ENCODE peak calls at places on chromosomes 11 and 22, in four cellular contexts. G is K562, Y is A549, B is GM12878. R is an unnamed sample.

GRCh38 chr11:2302844-2303626 is 1.2 kb downstream of the TSPAN32 start:
- DNase-seq in G (peak), Y (no peak), B (no peak), R (no peak)

GRCh38 chr22:38415561-38416321 is 39.3 kb downstream of the KCNJ4 start:
- DNase-seq in G (no peak), Y (no peak), B (no peak), R (no peak)

GRCh38 chr11:83025267-83025704 is 46.4 kb downstream of the RAB30 start:
- DNase-seq in G (no peak), Y (no peak), B (no peak), R (no peak)

GRCh38 chr11:69943506-69943905 is 124.3 kb upstream of the FGF3 start:
- DNase-seq in G (no peak), Y (no peak), B (no peak), R (no peak)

GRCh38 chr22:36773935-36774334 is 2.0 kb downstream of the IFT27 start:
- DNase-seq in G (no peak), Y (peak), B (no peak), R (peak)

GRCh38 chr22:37330200-37331033 is 48.1 kb downstream of the CYTH4 start:
- DNase-seq in G (peak), Y (peak), B (no peak), R (peak)

GRCh38 chr22:23178512-23179254 is 1.6 kb upstream of the BCR start:
- DNase-seq in G (peak), Y (peak), B (no peak), R (peak)

GRCh38 chr22:30602049-30602448 is 4.9 kb upstream of the TCN2 start:
- DNase-seq in G (no peak), Y (no peak), B (no peak), R (peak)

GRCh38 chr11:100232006-100232405 is 455.1 kb upstream of the ARHGAP42 start:
- DNase-seq in G (no peak), Y (no peak), B (no peak), R (no peak)

GRCh38 chr11:65442952-65443351 is 20.4 kb downstream of the NEAT1 start:
- DNase-seq in G (no peak), Y (no peak), B (no peak), R (peak)

GRCh38 chr11:35274909-35275807 is 136.2 kb downstream of the CD44 start:
- DNase-seq in G (no peak), Y (peak), B (no peak), R (no peak)

GRCh38 chr11:64718780-64719124 is 4.2 kb downstream of the NRXN2 start:
- DNase-seq in G (no peak), Y (no peak), B (no peak), R (no peak)

GRCh38 chr22:28835630-28836189 is 35.3 kb upstream of the XBP1 start:
- DNase-seq in G (no peak), Y (no peak), B (no peak), R (no peak)

GRCh38 chr11:44260081-44260480 is 49.9 kb downstream of the ALX4 start:
- DNase-seq in G (no peak), Y (no peak), B (no peak), R (no peak)

GRCh38 chr11:19429108-19429760 is 188.5 kb upstream of the E2F8 start:
- DNase-seq in G (no peak), Y (no peak), B (no peak), R (no peak)

GRCh38 chr11:127383026-127383425 is 382.5 kb upstream of the KIRREL3 start:
- DNase-seq in G (no peak), Y (no peak), B (no peak), R (no peak)

GRCh38 chr22:24741357-24741756 is 33.2 kb downstream of the PIWIL3 start:
- DNase-seq in G (no peak), Y (no peak), B (no peak), R (no peak)

GRCh38 chr11:127199306-127199801 is 198.8 kb upstream of the KIRREL3 start:
- DNase-seq in G (no peak), Y (no peak), B (no peak), R (no peak)

GRCh38 chr11:61682093-61682732 is 2.0 kb downstream of the DAGLA start:
- DNase-seq in G (no peak), Y (no peak), B (no peak), R (no peak)

GRCh38 chr22:42388130-42388797 is 43.9 kb downstream of the NFAM1 start:
- DNase-seq in G (peak), Y (no peak), B (no peak), R (peak)

GRCh38 chr22:41226728-41227655 is 13.7 kb downstream of the CHADL start:
- DNase-seq in G (no peak), Y (no peak), B (no peak), R (no peak)

GRCh38 chr11:94794287-94795168 is 26.4 kb downstream of the AMOTL1 start:
- DNase-seq in G (peak), Y (no peak), B (no peak), R (peak)

GRCh38 chr11:31355131-31355530 is 14.4 kb downstream of the DCDC1 start:
- DNase-seq in G (no peak), Y (no peak), B (no peak), R (peak)

GRCh38 chr22:50115693-50116092 is 25.9 kb downstream of the MOV10L1 start:
- DNase-seq in G (no peak), Y (no peak), B (no peak), R (peak)

GRCh38 chr11:70124321-70125061 is 46.4 kb downstream of the ANO1 start:
- DNase-seq in G (no peak), Y (no peak), B (no peak), R (no peak)

GRCh38 chr11:47606731-47607130 is 12.5 kb upstream of the C1QTNF4 start:
- DNase-seq in G (no peak), Y (no peak), B (no peak), R (peak)

DNA sequence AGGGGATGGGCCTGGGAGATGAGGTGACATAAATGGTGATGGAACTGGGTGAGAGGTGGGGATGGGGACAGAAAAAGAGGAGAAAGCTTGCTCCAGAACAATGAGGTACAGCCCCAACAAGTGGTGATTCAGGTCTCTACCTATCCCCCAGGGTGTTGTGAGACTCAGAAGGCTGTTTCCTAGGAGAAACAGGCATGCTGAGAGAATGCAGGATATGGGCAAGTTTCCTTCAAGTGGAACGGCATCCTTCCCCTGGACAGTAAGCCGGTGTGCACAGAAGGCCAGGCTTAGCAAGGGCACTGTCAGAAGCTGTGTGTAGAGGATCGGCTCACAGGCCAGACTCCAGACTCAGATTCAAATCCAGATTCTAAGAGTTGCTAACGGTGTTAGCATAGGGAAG is 34.1 kb upstream of the CRTAM start:
- DNase-seq in G (no peak), Y (no peak), B (no peak), R (no peak)
- TF ChIP-seq ELK1 in G (no peak), Y (no peak), B (no peak), R (no peak)

GRCh38 chr22:19519041-19519926 is 4.9 kb downstream of the CLDN5 start:
- DNase-seq in G (no peak), Y (no peak), B (no peak), R (no peak)
- TF ChIP-seq SMC3 in G (no peak), Y (no peak), B (no peak), R (no peak)

GRCh38 chr11:81104051-81104450 is 1629.6 kb downstream of the FAM181B start:
- DNase-seq in G (no peak), Y (no peak), B (no peak), R (no peak)

GRCh38 chr11:81092517-81092916 is 1641.1 kb downstream of the FAM181B start:
- DNase-seq in G (no peak), Y (no peak), B (no peak), R (no peak)

GRCh38 chr11:81098471-81098870 is 1635.2 kb downstream of the FAM181B start:
- DNase-seq in G (no peak), Y (no peak), B (no peak), R (no peak)
- TF ChIP-seq ELK1 in G (no peak), Y (no peak), B (no peak), R (no peak)

GRCh38 chr11:106482920-106483761 is 405.7 kb downstream of the AASDHPPT start:
- DNase-seq in G (no peak), Y (no peak), B (no peak), R (peak)

GRCh38 chr11:106477776-106478175 is 400.3 kb downstream of the AASDHPPT start:
- DNase-seq in G (no peak), Y (no peak), B (no peak), R (no peak)

GRCh38 chr11:106475181-106475580 is 397.7 kb downstream of the AASDHPPT start:
- DNase-seq in G (no peak), Y (no peak), B (no peak), R (no peak)

GRCh38 chr11:106480581-106481185 is 403.2 kb downstream of the AASDHPPT start:
- DNase-seq in G (no peak), Y (no peak), B (no peak), R (peak)
- TF ChIP-seq SMC3 in G (no peak), Y (no peak), B (no peak), R (no peak)

R was measured in IMR-90.